ENCODE peak calls at places on chromosomes 1 and 21, in eight cellular contexts. I is stomach, B is osteoblast, Q is thyroid gland, W is pancreas, C is kidney, S is astrocyte, T is uterus. Y is an unnamed sample.

GRCh38 chr1:170360601-170361000 is 171.4 kb upstream of the GORAB start:
- DNase-seq in I (no peak), B (no peak), Q (no peak), W (no peak), C (no peak), S (no peak), T (no peak), Y (no peak)

GRCh38 chr1:153626929-153627796 is at the start of gene S100A13:
- DNase-seq in I (peak; percentile 69), B (peak; percentile 95), Q (peak; percentile 95), W (peak; percentile 91), C (peak; percentile 94), S (peak; percentile 92), T (peak; percentile 80), Y (peak; percentile 85)

GRCh38 chr1:34199927-34200326 is 23.2 kb downstream of the C1orf94 start:
- DNase-seq in I (no peak), B (no peak), Q (no peak), W (no peak), C (no peak), S (peak; percentile 72), T (no peak), Y (no peak)

GRCh38 chr1:219174672-219175564 is 1.2 kb downstream of the LYPLAL1 start:
- DNase-seq in I (no peak), B (peak; percentile 54), Q (peak; percentile 41), W (no peak), C (no peak), S (peak; percentile 94), T (peak; percentile 30), Y (peak; percentile 38)

GRCh38 chr1:115300087-115300856 is 37.8 kb downstream of the NGF start:
- DNase-seq in I (no peak), B (no peak), Q (no peak), W (no peak), C (no peak), S (no peak), T (no peak), Y (no peak)

GRCh38 chr1:21655748-21656147 is 13.4 kb downstream of the RAP1GAP start:
- DNase-seq in I (no peak), B (peak; percentile 93), Q (peak; percentile 43), W (peak; percentile 39), C (peak; percentile 57), S (no peak), T (no peak), Y (no peak)

GRCh38 chr1:6111991-6112689 is 66.5 kb downstream of the KCNAB2 start:
- DNase-seq in I (no peak), B (no peak), Q (no peak), W (no peak), C (peak; percentile 34), S (no peak), T (no peak), Y (no peak)

GRCh38 chr1:17198476-17199258 is 6.3 kb upstream of the PADI1 start:
- DNase-seq in I (no peak), B (no peak), Q (no peak), W (no peak), C (peak; percentile 69), S (peak; percentile 20), T (no peak), Y (peak; percentile 19)

GRCh38 chr1:234912541-234913312 is 215.9 kb downstream of the TOMM20 start:
- DNase-seq in I (peak; percentile 21), B (no peak), Q (peak; percentile 86), W (no peak), C (no peak), S (no peak), T (no peak), Y (no peak)

GRCh38 chr1:241821363-241821762 is 26.6 kb upstream of the EXO1 start:
- DNase-seq in I (no peak), B (no peak), Q (no peak), W (no peak), C (no peak), S (peak; percentile 77), T (no peak), Y (no peak)

GRCh38 chr1:119359730-119360129 is 8.9 kb upstream of the HAO2 start:
- DNase-seq in I (no peak), B (no peak), Q (no peak), W (no peak), C (no peak), S (no peak), T (no peak), Y (no peak)

GRCh38 chr1:117710710-117711109 is 104.9 kb downstream of the TENT5C start:
- DNase-seq in I (no peak), B (no peak), Q (no peak), W (no peak), C (no peak), S (no peak), T (no peak), Y (no peak)

GRCh38 chr1:39490596-39491145 is 765 bp upstream of the BMP8A start:
- DNase-seq in I (no peak), B (peak; percentile 88), Q (peak; percentile 62), W (peak; percentile 73), C (peak; percentile 74), S (no peak), T (no peak), Y (no peak)

GRCh38 chr1:162405800-162406199 is 6.1 kb downstream of the SH2D1B start:
- DNase-seq in I (no peak), B (no peak), Q (no peak), W (no peak), C (no peak), S (no peak), T (no peak), Y (no peak)

GRCh38 chr1:59815892-59816291 is 1.1 kb downstream of the HOOK1 start:
- DNase-seq in I (no peak), B (peak; percentile 41), Q (no peak), W (no peak), C (no peak), S (no peak), T (no peak), Y (no peak)

GRCh38 chr21:34219334-34220020 is 144.3 kb upstream of the KCNE2 start:
- DNase-seq in I (no peak), B (no peak), Q (no peak), W (no peak), C (no peak), S (peak; percentile 10), T (no peak), Y (no peak)

GRCh38 chr1:22652881-22653316 is at the start of gene C1QB:
- DNase-seq in I (no peak), B (peak; percentile 57), Q (no peak), W (no peak), C (peak; percentile 81), S (no peak), T (no peak), Y (peak; percentile 48)

GRCh38 chr1:84298688-84299535 is 2.6 kb upstream of the SAMD13 start:
- DNase-seq in I (peak; percentile 31), B (peak; percentile 91), Q (peak; percentile 57), W (peak; percentile 38), C (peak; percentile 79), S (no peak), T (peak; percentile 20), Y (peak; percentile 26)

GRCh38 chr1:84300991-84301758 is at the start of gene SAMD13:
- DNase-seq in I (peak; percentile 90), B (peak; percentile 44), Q (peak; percentile 95), W (peak; percentile 63), C (peak; percentile 57), S (peak; percentile 75), T (peak; percentile 37), Y (peak; percentile 65)

GRCh38 chr1:84301759-84302380 is 362 bp downstream of the SAMD13 start:
- DNase-seq in I (no peak), B (no peak), Q (no peak), W (no peak), C (no peak), S (no peak), T (no peak), Y (no peak)

GRCh38 chr1:84299536-84300260 is 1.8 kb upstream of the SAMD13 start:
- DNase-seq in I (no peak), B (peak; percentile 71), Q (peak; percentile 8), W (no peak), C (no peak), S (no peak), T (no peak), Y (no peak)

GRCh38 chr1:84300501-84300900 is 1.0 kb upstream of the SAMD13 start:
- DNase-seq in I (no peak), B (peak; percentile 77), Q (no peak), W (no peak), C (no peak), S (no peak), T (no peak), Y (no peak)
- H3K4me1 ChIP-seq in I (peaks cover 65% of the 10 kb centered on the region), B (peaks cover 21% of the 10 kb centered on the region), Q (peaks cover 19% of the 10 kb centered on the region), W (peaks cover 23% of the 10 kb centered on the region), C (no peaks in the 10 kb centered on the region), S (peaks cover 35% of the 10 kb centered on the region), T (no peaks in the 10 kb centered on the region), Y (peaks cover 31% of the 10 kb centered on the region)

GRCh38 chr1:90705910-90706309 is 11.2 kb downstream of the BARHL2 start:
- DNase-seq in I (no peak), B (no peak), Q (no peak), W (no peak), C (no peak), S (no peak), T (no peak), Y (no peak)
- H3K4me3 ChIP-seq in I (no peak overlapping the region), B (no peak overlapping the region), Q (no peak overlapping the region), W (no peak overlapping the region), C (no peak overlapping the region), S (no peak overlapping the region), T (no peak overlapping the region), Y (peak overlapping the region; percentile 44)

DNA sequence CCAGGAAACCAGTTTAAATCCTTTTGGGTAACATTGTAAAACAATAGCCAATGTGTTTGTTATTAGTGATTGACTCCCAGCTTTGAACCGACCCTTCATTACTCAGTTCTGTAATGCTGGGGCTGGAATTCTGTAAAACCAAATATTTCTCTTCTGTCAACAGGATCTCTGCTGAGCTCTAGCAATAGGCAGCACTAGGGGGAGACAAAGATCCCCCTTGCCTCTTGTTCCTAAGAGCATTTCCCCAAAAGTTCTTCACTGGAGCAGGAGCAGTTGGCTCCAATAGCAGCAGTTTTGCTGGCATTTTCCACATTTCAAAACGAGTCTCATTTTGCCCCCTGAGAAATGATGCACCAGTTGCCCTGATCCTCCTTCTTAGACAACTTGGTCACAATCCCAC is 1671.1 kb downstream of the MRPL39 start:
- DNase-seq in I (no peak), B (no peak), Q (no peak), W (no peak), C (no peak), S (peak; percentile 2), T (no peak), Y (no peak)
- TF ChIP-seq CTCF in I (no peak), B (no peak), Q (peak; percentile 27), W (no peak), C (peak; percentile 18), S (peak; percentile 42), T (no peak), Y (peak; percentile 9)

DNA sequence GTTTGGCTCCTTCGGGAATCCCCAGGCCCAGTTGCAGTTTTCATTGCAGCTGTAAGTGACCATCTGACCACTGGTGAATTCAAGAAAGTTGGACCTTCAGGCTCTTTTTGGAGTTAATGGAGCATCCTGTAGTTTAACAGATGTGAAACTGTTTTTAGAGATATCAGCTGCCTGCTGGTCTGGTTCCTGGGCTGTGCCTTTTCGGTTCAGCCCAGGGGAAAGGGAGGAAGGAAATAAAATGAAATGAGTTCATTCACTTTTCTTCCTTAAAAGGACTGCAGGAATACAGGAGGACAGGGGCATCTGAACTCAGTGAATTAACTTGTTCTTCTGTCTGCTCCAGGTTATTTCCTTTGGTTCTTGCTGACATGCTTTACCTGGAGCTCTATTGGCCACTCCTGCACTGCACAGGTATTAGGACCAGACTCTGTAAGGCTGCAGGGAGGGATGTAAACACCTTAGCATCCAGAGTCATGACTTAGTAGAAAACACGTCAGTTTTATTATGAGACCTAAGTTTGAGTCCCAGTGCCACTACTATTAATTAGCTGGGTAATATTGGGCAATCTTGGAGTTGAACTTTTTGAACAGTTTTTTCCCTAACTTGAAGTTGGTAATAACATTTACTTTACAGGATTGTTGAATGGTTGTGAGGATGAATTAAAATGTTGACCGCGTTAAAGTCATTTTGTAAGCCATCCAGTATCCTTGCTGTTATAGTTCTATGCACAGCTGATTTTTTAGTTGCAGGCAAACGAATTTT is 83.6 kb downstream of the LRRC8D start:
- DNase-seq in I (no peak), B (no peak), Q (no peak), W (no peak), C (no peak), S (no peak), T (no peak), Y (no peak)
- H3K4me1 ChIP-seq in I (peaks cover 30% of the 10 kb centered on the region), B (peaks cover 72% of the 10 kb centered on the region), Q (peaks cover 69% of the 10 kb centered on the region), W (peaks cover 8% of the 10 kb centered on the region), C (peaks cover 4% of the 10 kb centered on the region), S (peaks cover 40% of the 10 kb centered on the region), T (no peaks in the 10 kb centered on the region), Y (peaks cover 77% of the 10 kb centered on the region)

Y was measured in psoas muscle.